ENCODE peak calls at places on chromosomes 7 and 10, in five cellular contexts. One of them, this sample, is unnamed.

GRCh38 chr10:43214956-43215561 is 51.8 kb downstream of the RASGEF1A start:
- DNase-seq in upper lobe of right lung: no peak
- DNase-seq in suprapubic skin: no peak
- DNase-seq in GM12864: no peak
- DNase-seq in H7: no peak
- DNase-seq in this sample: no peak

GRCh38 chr7:155998766-155999630 is 186.7 kb upstream of the SHH start:
- DNase-seq in upper lobe of right lung: peak
- DNase-seq in suprapubic skin: no peak
- DNase-seq in GM12864: no peak
- DNase-seq in H7: peak
- DNase-seq in this sample: no peak

GRCh38 chr10:133318494-133319127 is 9.9 kb downstream of the ZNF511 start:
- DNase-seq in upper lobe of right lung: peak
- DNase-seq in suprapubic skin: no peak
- DNase-seq in GM12864: no peak
- DNase-seq in H7: peak
- DNase-seq in this sample: peak

GRCh38 chr7:140673770-140674155 is 1.0 kb downstream of the ADCK2 start:
- DNase-seq in upper lobe of right lung: no peak
- DNase-seq in suprapubic skin: no peak
- DNase-seq in GM12864: no peak
- DNase-seq in H7: peak
- DNase-seq in this sample: no peak

GRCh38 chr7:49119706-49120105 is 195.4 kb downstream of the CDC14C start:
- DNase-seq in upper lobe of right lung: no peak
- DNase-seq in suprapubic skin: no peak
- DNase-seq in GM12864: no peak
- DNase-seq in H7: no peak
- DNase-seq in this sample: no peak

GRCh38 chr10:7550038-7550437 is 116.7 kb downstream of the ITIH5 start:
- DNase-seq in upper lobe of right lung: no peak
- DNase-seq in suprapubic skin: no peak
- DNase-seq in GM12864: no peak
- DNase-seq in H7: no peak
- DNase-seq in this sample: no peak

GRCh38 chr7:156907656-156908055 is 14.7 kb upstream of the LMBR1 start:
- DNase-seq in upper lobe of right lung: no peak
- DNase-seq in suprapubic skin: no peak
- DNase-seq in GM12864: no peak
- DNase-seq in H7: no peak
- DNase-seq in this sample: no peak

GRCh38 chr10:30527623-30528426 is 93.8 kb downstream of the MAP3K8 start:
- DNase-seq in upper lobe of right lung: no peak
- DNase-seq in suprapubic skin: no peak
- DNase-seq in GM12864: no peak
- DNase-seq in H7: no peak
- DNase-seq in this sample: no peak

GRCh38 chr10:69061305-69062161 is 26.4 kb upstream of the SRGN start:
- DNase-seq in upper lobe of right lung: peak
- DNase-seq in suprapubic skin: peak
- DNase-seq in GM12864: no peak
- DNase-seq in H7: no peak
- DNase-seq in this sample: peak

GRCh38 chr10:21364196-21365114 is 161.0 kb downstream of the SKIDA1 start:
- DNase-seq in upper lobe of right lung: no peak
- DNase-seq in suprapubic skin: no peak
- DNase-seq in GM12864: no peak
- DNase-seq in H7: peak
- DNase-seq in this sample: peak

GRCh38 chr10:51718804-51719291 is 19.5 kb upstream of the CSTF2T start:
- DNase-seq in upper lobe of right lung: no peak
- DNase-seq in suprapubic skin: no peak
- DNase-seq in GM12864: no peak
- DNase-seq in H7: no peak
- DNase-seq in this sample: no peak

GRCh38 chr10:100046088-100046487 is 35.6 kb downstream of the CPN1 start:
- DNase-seq in upper lobe of right lung: peak
- DNase-seq in suprapubic skin: peak
- DNase-seq in GM12864: peak
- DNase-seq in H7: peak
- DNase-seq in this sample: peak

GRCh38 chr10:14259696-14260595 is 70.8 kb downstream of the FRMD4A start:
- DNase-seq in upper lobe of right lung: no peak
- DNase-seq in suprapubic skin: no peak
- DNase-seq in GM12864: no peak
- DNase-seq in H7: no peak
- DNase-seq in this sample: no peak

GRCh38 chr10:92688573-92688926 is 1.2 kb upstream of the HHEX start:
- DNase-seq in upper lobe of right lung: no peak
- DNase-seq in suprapubic skin: no peak
- DNase-seq in GM12864: no peak
- DNase-seq in H7: no peak
- DNase-seq in this sample: no peak
- H3K4me3 ChIP-seq in upper lobe of right lung: peak
- H3K4me3 ChIP-seq in suprapubic skin: peak
- H3K4me3 ChIP-seq in GM12864: no peak
- H3K4me3 ChIP-seq in H7: peak
- H3K4me3 ChIP-seq in this sample: peak

GRCh38 chr10:124085680-124086079 is 7.7 kb downstream of the CHST15 start:
- DNase-seq in upper lobe of right lung: no peak
- DNase-seq in suprapubic skin: no peak
- DNase-seq in GM12864: no peak
- DNase-seq in H7: peak
- DNase-seq in this sample: no peak

GRCh38 chr10:124082555-124082954 is 10.8 kb downstream of the CHST15 start:
- DNase-seq in upper lobe of right lung: no peak
- DNase-seq in suprapubic skin: no peak
- DNase-seq in GM12864: no peak
- DNase-seq in H7: no peak
- DNase-seq in this sample: no peak

GRCh38 chr10:124084693-124085092 is 8.7 kb downstream of the CHST15 start:
- DNase-seq in upper lobe of right lung: no peak
- DNase-seq in suprapubic skin: no peak
- DNase-seq in GM12864: no peak
- DNase-seq in H7: peak
- DNase-seq in this sample: no peak

GRCh38 chr10:124083047-124083739 is 10.2 kb downstream of the CHST15 start:
- DNase-seq in upper lobe of right lung: no peak
- DNase-seq in suprapubic skin: no peak
- DNase-seq in GM12864: no peak
- DNase-seq in H7: no peak
- DNase-seq in this sample: no peak

GRCh38 chr10:124083740-124084397 is 9.5 kb downstream of the CHST15 start:
- DNase-seq in upper lobe of right lung: no peak
- DNase-seq in suprapubic skin: no peak
- DNase-seq in GM12864: no peak
- DNase-seq in H7: no peak
- DNase-seq in this sample: no peak
- H3K4me3 ChIP-seq in upper lobe of right lung: no peak
- H3K4me3 ChIP-seq in suprapubic skin: no peak
- H3K4me3 ChIP-seq in GM12864: no peak
- H3K4me3 ChIP-seq in H7: no peak
- H3K4me3 ChIP-seq in this sample: no peak

GRCh38 chr7:16345979-16346958 is 75.1 kb downstream of the CRPPA start:
- DNase-seq in upper lobe of right lung: no peak
- DNase-seq in suprapubic skin: no peak
- DNase-seq in GM12864: no peak
- DNase-seq in H7: no peak
- DNase-seq in this sample: no peak
- H3K4me3 ChIP-seq in upper lobe of right lung: no peak
- H3K4me3 ChIP-seq in suprapubic skin: no peak
- H3K4me3 ChIP-seq in GM12864: no peak
- H3K4me3 ChIP-seq in H7: no peak
- H3K4me3 ChIP-seq in this sample: no peak

DNA sequence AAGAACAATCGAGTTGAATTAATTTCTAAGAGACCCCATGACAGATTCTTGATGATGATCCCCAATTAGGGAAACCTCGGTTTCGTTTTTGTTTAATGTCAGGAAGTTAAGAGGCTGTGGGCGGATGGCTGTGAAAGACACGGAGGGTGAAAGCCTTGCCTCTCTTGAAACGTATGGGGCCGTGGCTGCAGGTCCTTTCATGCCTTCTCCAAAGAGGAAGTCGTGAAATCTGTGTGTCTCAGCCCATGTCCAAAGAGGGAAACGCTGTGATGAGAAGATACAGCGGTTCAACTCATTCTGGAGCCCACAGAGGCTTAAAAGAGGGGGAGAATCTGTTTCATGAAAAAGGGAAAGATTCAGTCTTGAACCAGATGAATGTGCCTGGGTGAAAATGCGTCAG is 51.4 kb upstream of the CARD11 start:
- DNase-seq in upper lobe of right lung: no peak
- DNase-seq in suprapubic skin: no peak
- DNase-seq in GM12864: peak
- DNase-seq in H7: no peak
- DNase-seq in this sample: no peak
- H3K4me3 ChIP-seq in upper lobe of right lung: no peak
- H3K4me3 ChIP-seq in suprapubic skin: no peak
- H3K4me3 ChIP-seq in GM12864: peak
- H3K4me3 ChIP-seq in H7: no peak
- H3K4me3 ChIP-seq in this sample: no peak

GRCh38 chr10:56466005-56466404 is 104.9 kb upstream of the ZWINT start:
- DNase-seq in upper lobe of right lung: no peak
- DNase-seq in suprapubic skin: no peak
- DNase-seq in GM12864: no peak
- DNase-seq in H7: no peak
- DNase-seq in this sample: no peak
- H3K4me3 ChIP-seq in upper lobe of right lung: no peak
- H3K4me3 ChIP-seq in suprapubic skin: no peak
- H3K4me3 ChIP-seq in GM12864: no peak
- H3K4me3 ChIP-seq in H7: no peak
- H3K4me3 ChIP-seq in this sample: no peak

DNA sequence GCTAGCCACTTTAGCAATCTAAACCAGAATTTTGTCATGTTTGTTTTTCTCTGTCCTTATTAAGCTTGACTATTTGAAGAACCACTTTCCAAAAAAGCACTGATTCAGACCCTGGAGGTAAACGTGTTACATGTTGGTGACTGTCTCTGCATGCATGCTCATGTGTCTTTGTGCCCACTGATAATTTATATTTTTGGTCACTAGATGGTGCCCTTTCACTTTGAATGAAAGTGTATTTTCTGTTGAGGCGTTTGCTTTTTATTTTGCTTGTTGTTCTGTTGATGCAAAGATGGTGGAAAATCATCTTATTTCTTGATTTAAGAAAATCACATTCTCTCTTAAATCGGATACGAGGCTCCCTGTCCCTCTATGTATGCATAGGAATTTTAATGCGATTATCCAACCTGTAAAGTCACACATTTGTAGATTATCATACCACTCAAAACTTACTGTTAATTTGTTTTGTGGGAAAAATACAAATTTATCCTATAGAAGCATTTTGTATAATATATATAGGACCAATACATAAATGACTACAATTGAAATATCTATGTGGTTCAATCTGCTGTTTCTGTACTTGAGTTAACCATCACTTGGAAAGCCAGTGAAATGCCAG is 269.3 kb downstream of the BICC1 start:
- DNase-seq in upper lobe of right lung: no peak
- DNase-seq in suprapubic skin: no peak
- DNase-seq in GM12864: no peak
- DNase-seq in H7: peak
- DNase-seq in this sample: peak
- H3K4me3 ChIP-seq in upper lobe of right lung: no peak
- H3K4me3 ChIP-seq in suprapubic skin: no peak
- H3K4me3 ChIP-seq in GM12864: no peak
- H3K4me3 ChIP-seq in H7: no peak
- H3K4me3 ChIP-seq in this sample: no peak

GRCh38 chr7:1460757-1461639 is 1.7 kb upstream of the MICALL2 start:
- DNase-seq in upper lobe of right lung: peak
- DNase-seq in suprapubic skin: no peak
- DNase-seq in GM12864: no peak
- DNase-seq in H7: peak
- DNase-seq in this sample: no peak
- H3K4me3 ChIP-seq in upper lobe of right lung: peak
- H3K4me3 ChIP-seq in suprapubic skin: peak
- H3K4me3 ChIP-seq in GM12864: peak
- H3K4me3 ChIP-seq in H7: no peak
- H3K4me3 ChIP-seq in this sample: no peak

DNA sequence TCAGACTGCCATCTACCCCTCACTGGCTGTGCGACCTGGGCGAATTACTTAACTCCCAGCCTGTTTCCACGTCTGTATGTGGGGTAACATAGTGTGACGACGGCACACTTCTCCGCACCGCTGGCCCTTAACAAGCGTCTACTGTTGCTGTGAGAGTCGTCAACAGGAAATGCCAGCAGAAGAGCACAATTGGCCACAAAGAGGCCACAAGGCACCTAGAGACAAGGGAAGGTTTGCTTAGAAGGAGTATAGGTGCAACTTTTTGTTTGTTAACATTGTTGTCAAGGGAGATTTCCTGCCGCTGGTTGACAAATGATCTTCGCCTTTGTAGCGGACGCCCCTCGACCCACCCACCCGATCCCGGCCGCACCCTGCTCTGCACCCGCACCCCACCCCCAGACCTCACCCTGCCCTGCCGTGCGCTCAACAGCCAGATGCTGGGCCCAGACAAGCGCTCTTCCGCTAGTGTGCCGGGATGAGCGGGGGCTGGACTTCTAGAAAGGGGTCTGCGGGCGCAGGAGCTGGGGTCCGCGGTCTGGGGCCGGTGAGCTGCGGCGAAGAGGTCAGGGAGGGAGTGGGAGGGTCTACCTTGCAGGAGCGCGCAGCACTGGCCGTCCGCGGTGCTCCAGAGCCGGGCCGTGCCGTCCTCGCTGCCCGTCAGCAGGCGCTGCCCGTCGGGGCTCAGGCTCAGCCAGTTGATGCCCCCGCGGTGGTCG is 841 bp downstream of the WDR86 start:
- DNase-seq in upper lobe of right lung: peak
- DNase-seq in suprapubic skin: no peak
- DNase-seq in GM12864: peak
- DNase-seq in H7: peak
- DNase-seq in this sample: no peak
- H3K4me3 ChIP-seq in upper lobe of right lung: peak
- H3K4me3 ChIP-seq in suprapubic skin: peak
- H3K4me3 ChIP-seq in GM12864: no peak
- H3K4me3 ChIP-seq in H7: peak
- H3K4me3 ChIP-seq in this sample: no peak

GRCh38 chr10:124180044-124180745 is 86.8 kb upstream of the CHST15 start:
- DNase-seq in upper lobe of right lung: no peak
- DNase-seq in suprapubic skin: no peak
- DNase-seq in GM12864: no peak
- DNase-seq in H7: no peak
- DNase-seq in this sample: no peak
- H3K4me3 ChIP-seq in upper lobe of right lung: no peak
- H3K4me3 ChIP-seq in suprapubic skin: no peak
- H3K4me3 ChIP-seq in GM12864: no peak
- H3K4me3 ChIP-seq in H7: no peak
- H3K4me3 ChIP-seq in this sample: no peak

GRCh38 chr7:30705008-30705407 is 22.8 kb upstream of the CRHR2 start:
- DNase-seq in upper lobe of right lung: no peak
- DNase-seq in suprapubic skin: no peak
- DNase-seq in GM12864: no peak
- DNase-seq in H7: peak
- DNase-seq in this sample: no peak
- H3K4me3 ChIP-seq in upper lobe of right lung: no peak
- H3K4me3 ChIP-seq in suprapubic skin: no peak
- H3K4me3 ChIP-seq in GM12864: no peak
- H3K4me3 ChIP-seq in H7: no peak
- H3K4me3 ChIP-seq in this sample: no peak

This sample was measured in BE2C.